ENCODE peak calls at places on chromosomes 4 and X, in ten cellular contexts. V is ovary, W is GM12878, Y is body of pancreas, P is endothelial cell of umbilical vein, B is heart left ventricle, N is IMR-90, U is uterus, O is testis, Q is prostate gland. X is an unnamed sample.

GRCh38 chr4:23945521-23946017 is 55.7 kb upstream of the PPARGC1A start:
- DNase-seq in V (no peak), W (no peak), Y (peak; percentile 40), P (no peak), B (peak; percentile 42), N (peak; percentile 86), U (no peak), O (peak; percentile 36), Q (peak; percentile 65), X (peak; percentile 81)

GRCh38 chr4:166941629-166942028 is 292.7 kb downstream of the SPOCK3 start:
- DNase-seq in V (no peak), W (peak; percentile 7), Y (no peak), P (no peak), B (no peak), N (no peak), U (no peak), O (no peak), Q (no peak), X (no peak)

GRCh38 chrX:123860506-123860840 is 620 bp downstream of the XIAP start:
- DNase-seq in V (no peak), W (peak; percentile 21), Y (no peak), P (peak; percentile 63), B (no peak), N (no peak), U (no peak), O (peak; percentile 19), Q (peak; percentile 8), X (no peak)

GRCh38 chr4:79241846-79242245 is 84.0 kb downstream of the NAA11 start:
- DNase-seq in V (no peak), W (no peak), Y (no peak), P (peak; percentile 8), B (no peak), N (peak; percentile 49), U (no peak), O (no peak), Q (no peak), X (no peak)

GRCh38 chrX:76279007-76279406 is 106.1 kb downstream of the PBDC1 start:
- DNase-seq in V (peak; percentile 33), W (peak; percentile 5), Y (peak; percentile 30), P (peak; percentile 40), B (peak; percentile 32), N (peak; percentile 47), U (peak; percentile 28), O (peak; percentile 38), Q (peak; percentile 9), X (no peak)

GRCh38 chr4:84498203-84499026 is 677 bp downstream of the NKX6-1 start:
- DNase-seq in V (peak; percentile 42), W (no peak), Y (peak; percentile 41), P (peak; percentile 13), B (peak; percentile 38), N (peak; percentile 7), U (no peak), O (no peak), Q (no peak), X (no peak)

GRCh38 chr4:93764647-93765246 is 63.8 kb upstream of the ATOH1 start:
- DNase-seq in V (no peak), W (no peak), Y (peak; percentile 17), P (peak; percentile 56), B (no peak), N (peak; percentile 44), U (no peak), O (peak; percentile 52), Q (peak; percentile 7), X (no peak)

GRCh38 chr4:52824603-52825310 is 37.4 kb upstream of the RASL11B start:
- DNase-seq in V (no peak), W (no peak), Y (peak; percentile 34), P (no peak), B (peak; percentile 74), N (peak; percentile 85), U (no peak), O (no peak), Q (no peak), X (peak; percentile 51)

GRCh38 chr4:84379881-84380618 is 119.0 kb downstream of the NKX6-1 start:
- DNase-seq in V (no peak), W (no peak), Y (no peak), P (no peak), B (no peak), N (no peak), U (no peak), O (no peak), Q (no peak), X (no peak)

GRCh38 chr4:10100734-10101216 is 15.8 kb downstream of the WDR1 start:
- DNase-seq in V (no peak), W (no peak), Y (no peak), P (no peak), B (peak; percentile 74), N (no peak), U (no peak), O (no peak), Q (no peak), X (peak; percentile 49)

GRCh38 chrX:103791233-103791632 is 14.6 kb downstream of the PLP1 start:
- DNase-seq in V (no peak), W (no peak), Y (no peak), P (no peak), B (no peak), N (peak; percentile 27), U (no peak), O (no peak), Q (no peak), X (no peak)

GRCh38 chr4:8100696-8101095 is 57.9 kb downstream of the ABLIM2 start:
- DNase-seq in V (no peak), W (no peak), Y (no peak), P (no peak), B (no peak), N (no peak), U (no peak), O (no peak), Q (no peak), X (no peak)

GRCh38 chr4:146124023-146124680 is 51.4 kb upstream of the LSM6 start:
- DNase-seq in V (no peak), W (no peak), Y (no peak), P (no peak), B (no peak), N (peak; percentile 0), U (no peak), O (no peak), Q (no peak), X (no peak)
- TF ChIP-seq CTCF in V (no peak), W (peak; percentile 32), Y (no peak), P (no peak), B (no peak), N (no peak), U (no peak), O (no peak), Q (no peak), X (no peak)

GRCh38 chr4:1240721-1241465 is 8.0 kb downstream of the CTBP1 start:
- DNase-seq in V (no peak), W (no peak), Y (no peak), P (no peak), B (no peak), N (no peak), U (peak; percentile 12), O (no peak), Q (no peak), X (peak; percentile 1)

GRCh38 chr4:1237981-1238675 is 10.8 kb downstream of the CTBP1 start:
- DNase-seq in V (peak; percentile 15), W (no peak), Y (no peak), P (no peak), B (peak; percentile 23), N (no peak), U (peak; percentile 13), O (no peak), Q (no peak), X (peak; percentile 10)

GRCh38 chr4:1238676-1239000 is 10.3 kb downstream of the CTBP1 start:
- DNase-seq in V (no peak), W (no peak), Y (peak; percentile 10), P (no peak), B (peak; percentile 13), N (no peak), U (peak; percentile 11), O (no peak), Q (no peak), X (no peak)

GRCh38 chr4:1239949-1240305 is 9.0 kb downstream of the CTBP1 start:
- DNase-seq in V (no peak), W (no peak), Y (no peak), P (no peak), B (no peak), N (no peak), U (no peak), O (no peak), Q (no peak), X (peak; percentile 0)

GRCh38 chr4:1239141-1239948 is 9.6 kb downstream of the CTBP1 start:
- DNase-seq in V (peak; percentile 15), W (no peak), Y (peak; percentile 41), P (no peak), B (peak; percentile 20), N (no peak), U (peak; percentile 12), O (no peak), Q (no peak), X (peak; percentile 4)
- TF ChIP-seq POLR2A in V (no peak), W (peak; percentile 28), Y (no peak), P (no peak), B (no peak), N (no peak), U (no peak), O (no peak), Q (no peak), X (no peak)

DNA sequence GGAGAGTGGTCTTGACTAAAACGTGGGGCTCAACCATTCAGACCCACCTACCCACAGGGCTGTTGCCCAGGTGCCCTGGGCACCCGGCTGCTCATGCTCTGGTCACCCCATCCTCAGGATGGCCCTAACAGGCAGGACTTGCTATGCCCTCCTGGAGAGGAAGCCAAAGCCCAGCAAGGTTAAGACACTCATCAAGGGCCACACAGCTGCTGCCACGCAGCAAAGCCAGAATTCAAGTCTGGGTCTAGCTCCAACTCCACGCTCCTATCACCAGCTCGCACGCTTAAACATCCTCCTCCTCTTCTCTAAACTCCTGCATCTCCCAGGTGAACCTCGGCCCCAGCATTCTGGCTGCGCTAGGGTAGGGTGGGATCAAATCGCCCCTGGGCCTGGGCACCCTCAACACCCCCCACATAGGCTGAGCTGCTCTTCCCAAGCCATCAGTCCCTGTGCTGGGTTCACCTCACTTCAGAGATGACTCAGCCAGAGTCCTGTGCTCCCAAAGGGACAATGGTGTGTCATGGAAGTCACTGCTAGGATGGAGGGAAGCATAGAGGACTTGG is 54.1 kb downstream of the PPP2R2C start:
- DNase-seq in V (no peak), W (no peak), Y (no peak), P (no peak), B (no peak), N (no peak), U (no peak), O (no peak), Q (no peak), X (no peak)
- H3K4me1 ChIP-seq in V (no peaks in the 10 kb centered on the region), W (no peaks in the 10 kb centered on the region), Y (no peaks in the 10 kb centered on the region), P (no peaks in the 10 kb centered on the region), B (no peaks in the 10 kb centered on the region), N (no peaks in the 10 kb centered on the region), U (no peaks in the 10 kb centered on the region), O (peaks cover 10% of the 10 kb centered on the region), Q (no peaks in the 10 kb centered on the region), X (no peaks in the 10 kb centered on the region)

GRCh38 chr4:101033986-101034385 is 313.3 kb downstream of the PPP3CA start:
- DNase-seq in V (no peak), W (no peak), Y (no peak), P (no peak), B (no peak), N (no peak), U (no peak), O (no peak), Q (no peak), X (no peak)
- TF ChIP-seq CTCF in V (no peak), W (peak; percentile 11), Y (no peak), P (no peak), B (no peak), N (no peak), U (no peak), O (no peak), Q (no peak), X (no peak)

X was measured in gastrocnemius medialis.